ENCODE peak calls at places on chromosomes 7 and 10, in five cellular contexts. A is GM12878, R is K562, D is HepG2, N is H1. I is an unnamed sample.

GRCh38 chr7:100952641-100953040 is 3.3 kb downstream of the MUC3A start:
- DNase-seq in A (no peak), R (no peak), D (no peak), N (no peak), I (no peak)

GRCh38 chr10:65358565-65358964 is 1567.3 kb upstream of the LRRTM3 start:
- DNase-seq in A (no peak), R (no peak), D (peak), N (no peak), I (peak)

GRCh38 chr10:124547651-124548168 is 86.1 kb downstream of the LHPP start:
- DNase-seq in A (no peak), R (peak), D (peak), N (no peak), I (peak)

GRCh38 chr10:67666416-67667043 is 29.5 kb downstream of the CTNNA3 start:
- DNase-seq in A (no peak), R (peak), D (peak), N (no peak), I (peak)

GRCh38 chr7:101402081-101402779 is 39.6 kb downstream of the COL26A1 start:
- DNase-seq in A (no peak), R (no peak), D (no peak), N (peak), I (peak)

GRCh38 chr7:490461-491291 is 29.0 kb downstream of the PDGFA start:
- DNase-seq in A (peak), R (no peak), D (no peak), N (no peak), I (no peak)

GRCh38 chr10:103881420-103882284 is 26.3 kb upstream of the SH3PXD2A start:
- DNase-seq in A (no peak), R (no peak), D (no peak), N (no peak), I (no peak)

GRCh38 chr7:123023126-123023525 is 27.6 kb upstream of the TAS2R16 start:
- DNase-seq in A (no peak), R (no peak), D (no peak), N (no peak), I (no peak)

GRCh38 chr7:141221007-141221612 is 147.2 kb downstream of the TMEM178B start:
- DNase-seq in A (no peak), R (no peak), D (no peak), N (no peak), I (no peak)

GRCh38 chr7:5582532-5582935 is 158.9 kb upstream of the TNRC18 start:
- DNase-seq in A (peak), R (no peak), D (no peak), N (no peak), I (peak)

GRCh38 chr10:72107325-72108003 is 19.1 kb upstream of the SPOCK2 start:
- DNase-seq in A (no peak), R (no peak), D (no peak), N (no peak), I (no peak)

GRCh38 chr10:109941193-109941872 is 18.0 kb upstream of the XPNPEP1 start:
- DNase-seq in A (no peak), R (peak), D (no peak), N (no peak), I (no peak)

GRCh38 chr10:127815147-127815546 is 77.6 kb downstream of the CLRN3 start:
- DNase-seq in A (no peak), R (no peak), D (no peak), N (no peak), I (no peak)

GRCh38 chr10:32983333-32983909 is 25.4 kb upstream of the ITGB1 start:
- DNase-seq in A (no peak), R (no peak), D (peak), N (no peak), I (peak)

GRCh38 chr7:42967391-42967790 is 35.2 kb downstream of the MRPL32 start:
- DNase-seq in A (no peak), R (no peak), D (no peak), N (no peak), I (no peak)

GRCh38 chr7:105673367-105674188 is 92.3 kb upstream of the EFCAB10 start:
- DNase-seq in A (no peak), R (no peak), D (no peak), N (no peak), I (no peak)

GRCh38 chr7:105675873-105676484 is 94.7 kb upstream of the EFCAB10 start:
- DNase-seq in A (no peak), R (no peak), D (no peak), N (no peak), I (no peak)

GRCh38 chr7:105677395-105677701 is 96.1 kb upstream of the EFCAB10 start:
- DNase-seq in A (no peak), R (no peak), D (no peak), N (no peak), I (no peak)

GRCh38 chr7:105672820-105673219 is 91.5 kb upstream of the EFCAB10 start:
- DNase-seq in A (no peak), R (no peak), D (no peak), N (no peak), I (no peak)

DNA sequence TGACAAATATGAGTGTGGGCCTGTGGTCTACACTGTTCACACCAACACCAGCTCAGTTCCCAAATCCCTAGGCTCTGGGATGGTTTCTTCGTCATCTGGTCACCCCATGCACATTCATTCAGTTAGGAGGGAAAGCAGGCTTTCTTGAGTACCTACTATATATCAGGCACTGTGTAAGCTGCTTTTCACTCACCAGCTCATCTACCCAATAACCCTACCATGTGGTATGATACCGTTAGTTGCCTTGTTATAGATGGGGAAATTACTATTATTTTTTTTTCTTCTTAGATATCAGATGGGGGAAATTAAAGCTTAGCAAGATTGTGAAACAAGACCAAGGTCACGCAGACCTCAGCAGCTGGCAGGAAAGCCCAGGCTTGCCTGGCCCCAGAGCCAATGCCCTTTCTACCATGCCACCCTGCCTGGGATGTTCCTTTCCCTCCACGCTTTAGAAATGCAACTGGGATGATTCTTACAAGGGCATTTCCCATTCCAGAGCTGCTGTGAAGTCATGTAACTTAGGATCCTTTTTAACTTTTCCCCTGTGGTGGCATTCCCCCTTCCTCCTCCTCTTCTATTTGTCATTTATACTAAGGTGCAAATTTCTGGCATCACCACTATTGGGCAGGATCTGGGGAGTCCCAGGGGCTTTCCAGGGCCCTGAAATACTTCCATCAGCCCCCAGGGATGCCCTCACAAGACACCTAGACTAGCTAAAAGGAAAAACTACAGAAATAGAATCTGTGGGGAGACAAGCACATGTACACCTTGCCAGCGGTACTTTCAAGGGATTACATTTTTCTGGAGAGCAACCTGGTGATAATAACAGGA is 93.1 kb upstream of the EFCAB10 start:
- DNase-seq in A (no peak), R (no peak), D (no peak), N (no peak), I (no peak)
- TF ChIP-seq USF2 in A (no peak), R (no peak), D (no peak), N (no peak), I (no peak)

DNA sequence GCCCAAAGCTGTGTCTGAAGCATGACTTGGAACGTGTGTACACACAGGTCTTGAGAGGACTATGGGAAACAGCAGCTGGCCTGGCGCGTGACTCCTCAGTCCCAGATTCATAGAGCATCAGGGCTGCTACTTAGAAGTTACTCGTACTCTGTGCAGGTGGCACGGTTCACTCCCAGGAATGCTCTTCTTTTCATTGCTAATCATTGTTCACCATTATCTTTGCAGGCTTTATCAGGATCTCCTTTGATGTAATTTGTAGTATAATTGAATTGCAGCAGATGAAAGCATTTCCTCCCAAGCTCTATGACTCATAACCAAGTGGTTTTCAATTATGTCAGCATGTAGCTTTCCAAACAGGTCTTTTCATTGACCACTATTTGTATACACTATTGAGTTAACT is 938.9 kb downstream of the NRG3 start:
- DNase-seq in A (no peak), R (no peak), D (peak), N (no peak), I (no peak)
- TF ChIP-seq YY1 in A (no peak), R (no peak), D (no peak), N (no peak), I (no peak)

DNA sequence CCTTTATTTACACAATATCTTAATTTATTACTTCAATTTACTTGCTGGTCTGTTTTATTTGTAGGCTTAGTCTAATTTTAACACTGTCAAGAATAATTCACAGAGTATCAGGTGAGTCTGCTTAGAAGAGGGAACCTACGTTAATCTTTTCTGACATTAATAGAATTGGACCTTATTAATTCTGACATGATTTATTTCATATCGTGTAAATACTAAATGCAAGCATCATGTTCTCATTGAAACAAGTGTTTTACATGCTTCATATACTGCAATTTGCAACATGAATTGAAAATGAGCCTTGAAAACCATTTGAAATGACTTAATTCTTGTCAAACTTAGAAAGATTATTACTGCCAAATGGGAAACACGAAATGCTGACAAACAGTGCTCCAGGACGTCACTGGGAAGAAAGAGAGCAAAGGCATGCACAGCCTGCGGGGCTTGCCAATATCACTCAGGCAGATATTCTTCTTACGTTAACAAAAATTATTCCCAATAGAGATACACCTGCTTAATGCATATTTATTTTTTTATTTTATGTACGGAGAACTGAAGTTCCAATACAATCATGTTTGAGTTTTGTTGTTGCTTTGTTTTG is 282.0 kb upstream of the AKR1E2 start:
- DNase-seq in A (no peak), R (no peak), D (no peak), N (no peak), I (no peak)
- TF ChIP-seq USF2 in A (no peak), R (no peak), D (no peak), N (no peak), I (no peak)

DNA sequence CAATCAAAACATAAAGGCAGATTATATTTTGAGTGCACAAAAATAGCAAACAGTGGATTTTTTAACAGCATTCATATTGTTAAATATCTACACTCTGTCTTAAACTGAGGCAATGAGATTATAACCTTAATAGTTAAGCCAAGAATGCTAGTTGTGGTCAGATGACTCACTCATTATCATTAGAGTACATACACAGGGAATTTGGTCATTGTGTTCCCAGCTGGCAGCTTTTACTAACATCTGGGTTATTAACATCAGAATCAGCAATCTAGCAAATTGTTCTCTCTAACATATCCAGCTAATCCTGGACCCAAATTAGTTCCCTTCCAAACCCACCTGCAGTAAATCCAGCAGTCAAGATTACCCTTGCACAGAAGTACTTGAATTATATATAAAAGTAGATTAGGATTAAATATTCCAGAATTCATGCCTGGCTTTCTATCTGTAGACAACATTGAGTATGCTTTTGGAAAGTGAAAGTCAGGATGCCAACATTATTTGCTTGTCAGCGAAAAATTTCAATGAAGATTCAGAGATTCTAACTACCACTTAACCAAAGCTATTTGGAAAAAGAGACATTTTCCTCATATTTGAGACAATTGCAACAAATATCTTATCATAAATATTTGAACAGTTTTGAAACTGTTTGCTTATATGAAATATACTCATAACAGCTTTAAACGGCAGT is 1035.6 kb upstream of the PHF14 start:
- DNase-seq in A (no peak), R (peak), D (no peak), N (no peak), I (no peak)
- TF ChIP-seq YY1 in A (no peak), R (no peak), D (no peak), N (no peak), I (no peak)

DNA sequence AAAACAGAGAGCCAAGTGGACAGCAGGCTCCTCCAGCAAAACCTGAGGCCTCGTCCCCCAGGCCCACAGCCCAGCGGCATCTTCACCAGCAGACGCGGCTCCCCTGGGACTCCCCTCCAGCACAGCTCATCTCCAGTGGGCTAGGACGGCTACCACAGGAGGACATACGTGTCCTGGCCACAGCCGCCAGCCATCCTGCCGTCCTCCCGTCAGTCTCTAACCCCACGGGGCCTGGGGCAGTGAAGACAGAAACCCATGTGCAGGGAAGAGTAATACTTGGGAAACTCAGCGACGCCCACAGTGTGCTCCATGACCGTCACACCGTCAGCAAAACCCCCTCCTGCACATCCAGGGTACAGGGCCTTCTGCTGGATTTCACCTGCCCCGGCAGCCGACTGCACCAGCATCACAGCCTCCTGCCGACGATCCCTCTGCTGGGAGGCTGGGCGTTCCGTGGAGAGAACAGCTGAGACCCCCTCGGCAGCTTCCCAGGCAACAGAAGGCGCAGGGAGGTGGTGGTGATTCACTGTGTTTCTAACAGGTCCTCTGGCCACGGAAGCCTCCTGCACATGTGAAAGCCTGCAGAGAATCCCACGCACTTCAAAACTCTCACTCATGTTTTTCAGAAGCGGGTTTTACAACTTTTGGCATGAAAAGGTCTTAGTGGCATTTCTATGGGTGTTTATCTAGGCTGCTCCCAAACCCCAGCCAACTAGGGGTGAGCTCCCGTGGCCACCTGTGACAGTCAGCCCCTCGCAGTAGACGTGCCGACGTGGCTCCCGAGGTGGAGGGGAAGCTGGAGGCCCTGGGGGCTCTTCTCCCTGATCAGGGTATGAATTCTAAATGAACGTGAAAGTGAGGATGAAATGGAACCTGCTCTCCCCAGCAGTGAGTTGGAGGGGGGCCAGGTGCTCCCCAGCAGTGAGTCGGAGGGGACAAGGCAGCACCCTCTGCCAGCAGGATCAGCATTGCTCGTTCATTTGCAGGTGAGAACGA is 513.5 kb downstream of the PTPRN2 start:
- DNase-seq in A (no peak), R (no peak), D (no peak), N (no peak), I (no peak)
- TF ChIP-seq USF2 in A (no peak), R (no peak), D (no peak), N (no peak), I (no peak)

GRCh38 chr7:27920281-27920946 is 180.5 kb downstream of the TAX1BP1 start:
- DNase-seq in A (no peak), R (no peak), D (no peak), N (no peak), I (no peak)
- TF ChIP-seq YY1 in A (no peak), R (no peak), D (no peak), N (no peak), I (no peak)

GRCh38 chr10:681670-682318 is 7.7 kb downstream of the DIP2C start:
- DNase-seq in A (no peak), R (no peak), D (peak), N (no peak), I (no peak)
- TF ChIP-seq USF2 in A (no peak), R (no peak), D (no peak), N (no peak), I (no peak)